ENCODE peak calls at places on chromosomes 13 and 19, in six cellular contexts. S, C, U, M, T and W are unnamed samples.

GRCh38 chr19:45478454-45479238 is 10.8 kb downstream of the FOSB start:
- DNase-seq in S (peak; percentile 90), C (peak; percentile 83), U (peak; percentile 91), M (peak; percentile 90), T (peak; percentile 92), W (peak; percentile 81)

GRCh38 chr13:41970022-41970421 is 9.1 kb upstream of the VWA8 start:
- DNase-seq in S (no peak), C (no peak), U (no peak), M (no peak), T (no peak), W (no peak)

GRCh38 chr13:19862511-19863313 is 737 bp downstream of the ZMYM5 start:
- DNase-seq in S (peak; percentile 35), C (peak; percentile 23), U (peak; percentile 71), M (peak; percentile 27), T (peak; percentile 24), W (no peak)

GRCh38 chr19:51365211-51366049 is 758 bp downstream of the ETFB start:
- DNase-seq in S (peak; percentile 41), C (no peak), U (peak; percentile 73), M (peak; percentile 60), T (no peak), W (no peak)

GRCh38 chr13:31246918-31247317 is 47.1 kb downstream of the B3GLCT start:
- DNase-seq in S (no peak), C (no peak), U (no peak), M (peak; percentile 23), T (no peak), W (no peak)

GRCh38 chr19:16698914-16699313 is 20.7 kb upstream of the NWD1 start:
- DNase-seq in S (no peak), C (no peak), U (peak; percentile 73), M (no peak), T (no peak), W (no peak)

GRCh38 chr13:101398191-101398590 is 18.1 kb downstream of the NALCN start:
- DNase-seq in S (no peak), C (no peak), U (no peak), M (peak; percentile 29), T (no peak), W (no peak)

GRCh38 chr13:18212873-18213272 is 968.8 kb downstream of the TUBA3C start:
- DNase-seq in S (no peak), C (no peak), U (no peak), M (no peak), T (peak; percentile 32), W (no peak)

DNA sequence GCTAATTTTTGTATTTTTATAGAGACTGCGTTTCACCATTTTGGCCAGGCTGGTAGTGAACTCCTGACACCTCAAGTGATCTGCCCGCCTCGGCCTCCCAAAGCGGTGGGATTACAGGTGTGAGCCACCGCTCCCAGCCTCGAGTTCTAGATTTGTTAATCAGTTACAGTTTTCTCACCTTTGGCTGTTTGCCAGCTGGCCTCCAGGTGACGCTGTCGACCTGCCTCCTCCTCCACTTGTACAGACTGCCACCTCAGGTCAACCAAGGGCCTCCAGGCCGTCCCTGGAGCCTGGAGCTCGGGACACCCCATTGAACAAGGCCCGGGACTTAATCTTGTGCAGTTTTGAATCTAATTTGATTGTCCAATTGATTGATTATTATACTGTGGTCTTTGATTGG is 45.5 kb downstream of the IER2 start:
- DNase-seq in S (peak; percentile 41), C (peak; percentile 52), U (no peak), M (no peak), T (no peak), W (peak; percentile 87)
- H3K27ac ChIP-seq in S (no peak overlapping the region), C (no peak overlapping the region), U (no peak overlapping the region), M (no peak overlapping the region), T (no peak overlapping the region), W (no peak overlapping the region)

GRCh38 chr13:114115191-114115671 is 17.2 kb downstream of the RASA3 start:
- DNase-seq in S (no peak), C (no peak), U (peak; percentile 72), M (peak; percentile 80), T (no peak), W (peak; percentile 47)
- H3K27ac ChIP-seq in S (no peak overlapping the region), C (peak overlapping the region; percentile 25), U (peak overlapping the region; percentile 28), M (peak overlapping the region; percentile 80), T (no peak overlapping the region), W (no peak overlapping the region)

GRCh38 chr13:35888327-35888940 is 242.7 kb downstream of the DCLK1 start:
- DNase-seq in S (no peak), C (no peak), U (no peak), M (peak; percentile 20), T (no peak), W (no peak)

GRCh38 chr13:35887028-35887666 is 244.0 kb downstream of the DCLK1 start:
- DNase-seq in S (no peak), C (no peak), U (no peak), M (no peak), T (no peak), W (no peak)

GRCh38 chr13:35882722-35883497 is 248.3 kb downstream of the DCLK1 start:
- DNase-seq in S (no peak), C (no peak), U (no peak), M (peak; percentile 35), T (no peak), W (no peak)

GRCh38 chr13:35881360-35881759 is 249.8 kb downstream of the DCLK1 start:
- DNase-seq in S (no peak), C (no peak), U (no peak), M (no peak), T (no peak), W (no peak)

DNA sequence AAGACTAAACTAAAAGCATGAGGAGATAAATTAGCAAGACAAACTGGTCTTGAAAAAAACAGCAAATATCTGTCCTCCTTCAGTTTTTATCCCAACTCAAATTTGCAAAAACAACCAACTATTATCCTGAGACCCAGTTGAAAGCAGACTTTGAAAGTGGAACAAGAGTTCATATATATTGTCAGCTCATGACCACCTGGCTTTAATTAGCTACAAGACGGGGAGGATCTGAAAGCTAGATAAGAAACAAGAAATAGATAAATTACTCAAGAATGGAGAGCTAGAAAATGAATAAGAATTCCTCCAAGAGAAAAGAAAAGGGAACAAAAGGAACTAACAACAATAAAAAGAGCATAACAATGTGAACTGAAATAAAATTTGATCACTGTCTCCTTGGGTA is 247.0 kb downstream of the DCLK1 start:
- DNase-seq in S (no peak), C (no peak), U (no peak), M (no peak), T (no peak), W (no peak)
- H3K27ac ChIP-seq in S (no peak overlapping the region), C (no peak overlapping the region), U (no peak overlapping the region), M (no peak overlapping the region), T (no peak overlapping the region), W (no peak overlapping the region)

GRCh38 chr19:33292595-33293254 is 9.6 kb downstream of the CEBPA start:
- DNase-seq in S (no peak), C (no peak), U (no peak), M (peak; percentile 21), T (no peak), W (no peak)
- H3K27ac ChIP-seq in S (peak overlapping the region; percentile 82), C (no peak overlapping the region), U (peak overlapping the region; percentile 36), M (peak overlapping the region; percentile 86), T (no peak overlapping the region), W (peak overlapping the region; percentile 50)

GRCh38 chr13:75635101-75635620 is 969 bp upstream of the LMO7 start:
- DNase-seq in S (no peak), C (peak; percentile 0), U (no peak), M (no peak), T (no peak), W (no peak)
- H3K27ac ChIP-seq in S (no peak overlapping the region), C (peak overlapping the region; percentile 35), U (peak overlapping the region; percentile 67), M (no peak overlapping the region), T (no peak overlapping the region), W (peak overlapping the region; percentile 78)

DNA sequence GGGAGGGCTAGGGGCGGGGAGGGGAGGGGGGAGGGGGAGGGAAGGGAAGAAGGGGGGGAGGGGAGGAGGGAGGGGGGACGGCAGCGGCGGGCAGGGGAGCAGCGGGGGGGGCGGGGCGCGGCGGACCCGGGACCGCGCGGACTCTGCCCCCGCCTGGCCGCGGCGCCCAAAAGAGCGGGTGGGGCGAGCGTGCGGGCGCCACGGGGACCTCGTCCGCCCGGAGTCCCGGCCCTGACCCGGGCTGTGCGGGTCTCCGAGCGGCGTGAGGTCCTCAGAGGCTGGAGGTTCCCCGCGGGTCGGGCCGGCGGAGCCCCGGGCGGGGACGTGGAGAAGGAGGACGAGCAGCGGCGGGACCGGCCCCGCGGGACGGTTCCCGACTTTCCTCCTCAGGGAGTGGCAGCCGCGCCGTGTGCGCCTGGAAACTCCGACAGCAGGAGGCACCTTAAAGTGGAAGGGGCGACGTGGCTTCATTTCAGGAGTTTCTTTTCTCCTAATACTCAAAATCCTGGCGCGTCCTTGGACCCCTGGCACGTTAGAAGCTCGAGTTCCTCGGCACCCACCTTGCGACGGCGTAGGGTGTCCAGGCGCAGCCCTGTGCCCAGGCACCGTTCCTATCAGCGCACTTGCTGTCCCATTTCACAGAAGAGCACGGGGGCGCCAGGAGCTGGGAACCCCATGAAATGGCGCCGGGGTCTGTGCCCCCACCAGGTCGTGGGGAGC is 518 bp upstream of the PLPP2 start:
- DNase-seq in S (no peak), C (no peak), U (peak; percentile 59), M (no peak), T (no peak), W (peak; percentile 50)
- H3K27ac ChIP-seq in S (no peak overlapping the region), C (no peak overlapping the region), U (no peak overlapping the region), M (no peak overlapping the region), T (no peak overlapping the region), W (no peak overlapping the region)